ENCODE peak calls at places on chromosomes 4 and X, in six cellular contexts. I is NB4, C is ovary, F is suprapubic skin, N is stomach, O is H54. K is an unnamed sample.

GRCh38 chr4:147866532-147867271 is 134.8 kb downstream of the ARHGAP10 start:
- DNase-seq in I (peak), C (peak), F (peak), N (peak), O (peak), K (peak)

GRCh38 chrX:13208281-13208935 is 111.4 kb downstream of the ATXN3L start:
- DNase-seq in I (no peak), C (no peak), F (no peak), N (no peak), O (no peak), K (no peak)

GRCh38 chrX:31483336-31483735 is 411.5 kb upstream of the FTHL17 start:
- DNase-seq in I (no peak), C (no peak), F (no peak), N (no peak), O (no peak), K (no peak)

GRCh38 chrX:38987135-38987780 is 186.0 kb downstream of the MID1IP1 start:
- DNase-seq in I (peak), C (no peak), F (no peak), N (no peak), O (no peak), K (no peak)

GRCh38 chr4:164509951-164510350 is 244.0 kb upstream of the SMIM31 start:
- DNase-seq in I (peak), C (no peak), F (no peak), N (no peak), O (no peak), K (no peak)

GRCh38 chr4:37693450-37694190 is 7.4 kb upstream of the RELL1 start:
- DNase-seq in I (no peak), C (no peak), F (no peak), N (no peak), O (peak), K (no peak)

GRCh38 chr4:76895619-76896018 is 2.3 kb downstream of the SOWAHB start:
- DNase-seq in I (no peak), C (no peak), F (no peak), N (no peak), O (no peak), K (no peak)

GRCh38 chr4:165079476-165079875 is 25.8 kb downstream of the TRIM75 start:
- DNase-seq in I (no peak), C (no peak), F (no peak), N (no peak), O (no peak), K (no peak)

GRCh38 chr4:54942735-54943134 is 182.7 kb downstream of the KDR start:
- DNase-seq in I (no peak), C (no peak), F (no peak), N (no peak), O (no peak), K (no peak)

GRCh38 chr4:159296061-159296460 is 193.2 kb downstream of the RAPGEF2 start:
- DNase-seq in I (no peak), C (no peak), F (no peak), N (no peak), O (no peak), K (peak)

GRCh38 chrX:46770817-46771163 is 11.9 kb upstream of the SLC9A7 start:
- DNase-seq in I (no peak), C (no peak), F (no peak), N (no peak), O (no peak), K (no peak)

GRCh38 chr4:105546086-105546485 is 6.3 kb upstream of the ARHGEF38 start:
- DNase-seq in I (no peak), C (no peak), F (no peak), N (no peak), O (no peak), K (no peak)

GRCh38 chrX:129823115-129823514 is 20.6 kb downstream of the ZDHHC9 start:
- DNase-seq in I (peak), C (peak), F (no peak), N (peak), O (no peak), K (peak)

GRCh38 chr4:4639370-4639769 is 97.5 kb upstream of the STX18 start:
- DNase-seq in I (no peak), C (no peak), F (no peak), N (no peak), O (no peak), K (no peak)

GRCh38 chr4:119666653-119667091 is 38.1 kb upstream of the PDE5A start:
- DNase-seq in I (no peak), C (no peak), F (no peak), N (no peak), O (no peak), K (no peak)

GRCh38 chrX:71253253-71254091 is 468 bp downstream of the ZMYM3 start:
- DNase-seq in I (peak), C (peak), F (peak), N (peak), O (peak), K (peak)

GRCh38 chrX:15882704-15883539 is 28.3 kb upstream of the AP1S2 start:
- DNase-seq in I (peak), C (no peak), F (no peak), N (no peak), O (no peak), K (no peak)

GRCh38 chrX:53262189-53262917 is 19.0 kb downstream of the IQSEC2 start:
- DNase-seq in I (no peak), C (no peak), F (no peak), N (no peak), O (no peak), K (no peak)

GRCh38 chr4:53702334-53703266 is 111.3 kb upstream of the LNX1 start:
- DNase-seq in I (peak), C (peak), F (peak), N (peak), O (peak), K (no peak)

GRCh38 chrX:39891781-39892180 is 206.0 kb downstream of the BCOR start:
- DNase-seq in I (peak), C (no peak), F (no peak), N (no peak), O (no peak), K (no peak)

GRCh38 chr4:153683763-153684181 is 308 bp upstream of the TLR2 start:
- DNase-seq in I (no peak), C (no peak), F (no peak), N (no peak), O (no peak), K (no peak)

GRCh38 chr4:153679476-153679875 is 4.6 kb upstream of the TLR2 start:
- DNase-seq in I (no peak), C (no peak), F (no peak), N (no peak), O (no peak), K (no peak)

GRCh38 chr4:153684182-153685073 is at the start of gene TLR2:
- DNase-seq in I (peak), C (peak), F (peak), N (peak), O (no peak), K (peak)
- TF ChIP-seq POLR2A in I (no peak), C (no peak), F (no peak), N (no peak), O (no peak), K (no peak)

DNA sequence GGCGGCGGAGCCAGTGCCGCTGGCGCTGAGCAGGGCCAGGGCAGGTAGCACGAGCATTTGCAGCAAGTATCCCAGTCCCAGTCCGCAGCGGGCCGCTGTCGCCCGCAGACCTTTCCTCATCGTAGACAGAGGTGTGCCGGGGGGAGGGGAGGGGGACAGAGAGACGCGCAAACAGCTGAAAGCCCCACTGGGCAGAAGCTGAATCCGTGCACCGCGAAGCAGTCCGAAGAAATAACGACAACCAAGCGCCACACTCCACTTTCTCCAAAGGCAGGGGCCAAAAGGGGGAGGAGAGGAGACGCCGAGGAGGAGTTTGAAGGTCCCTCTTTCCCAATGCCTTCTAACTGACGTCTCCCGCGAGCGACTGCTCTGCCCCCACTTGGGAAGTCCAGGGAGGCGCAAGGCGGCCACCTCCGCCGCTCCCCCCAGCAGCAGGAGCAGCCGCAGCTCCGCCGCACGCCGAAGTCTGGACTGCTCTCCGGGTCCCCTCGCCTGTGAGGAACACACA is at the start of gene UNC5C:
- DNase-seq in I (peak), C (peak), F (no peak), N (peak), O (peak), K (no peak)
- TF ChIP-seq POLR2A in I (no peak), C (peak), F (no peak), N (no peak), O (peak), K (no peak)

GRCh38 chr4:2934813-2935761 is 28.1 kb downstream of the NOP14 start:
- DNase-seq in I (peak), C (peak), F (peak), N (peak), O (peak), K (peak)
- TF ChIP-seq POLR2A in I (peak), C (peak), F (peak), N (no peak), O (peak), K (peak)

GRCh38 chr4:73800206-73800605 is 36.3 kb upstream of the CXCL6 start:
- DNase-seq in I (no peak), C (no peak), F (no peak), N (no peak), O (no peak), K (no peak)

GRCh38 chr4:73803213-73803612 is 33.3 kb upstream of the CXCL6 start:
- DNase-seq in I (peak), C (no peak), F (no peak), N (no peak), O (no peak), K (no peak)

GRCh38 chr4:73798842-73799241 is 37.6 kb upstream of the CXCL6 start:
- DNase-seq in I (no peak), C (no peak), F (no peak), N (no peak), O (no peak), K (no peak)

DNA sequence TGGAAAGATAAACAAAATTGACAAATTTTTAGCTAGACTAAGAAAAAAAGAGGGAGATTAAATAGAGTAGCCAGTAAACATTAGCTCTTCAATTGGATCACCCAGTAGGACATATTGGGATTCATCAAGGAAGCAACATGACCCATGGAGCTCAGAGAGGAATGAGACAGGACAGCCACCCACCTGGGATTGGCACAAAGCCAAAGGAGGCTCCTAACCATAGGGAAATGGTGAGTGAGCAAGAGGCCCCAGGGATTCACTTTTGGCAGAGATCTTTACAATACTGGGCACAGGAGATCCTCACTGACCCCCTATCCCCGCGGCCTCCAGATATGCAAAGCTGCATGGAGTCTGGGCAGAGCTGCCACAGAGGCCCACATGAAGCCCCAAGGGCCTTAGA is 34.8 kb upstream of the CXCL6 start:
- DNase-seq in I (no peak), C (no peak), F (peak), N (no peak), O (no peak), K (no peak)
- TF ChIP-seq POLR2A in I (no peak), C (no peak), F (no peak), N (no peak), O (no peak), K (no peak)

DNA sequence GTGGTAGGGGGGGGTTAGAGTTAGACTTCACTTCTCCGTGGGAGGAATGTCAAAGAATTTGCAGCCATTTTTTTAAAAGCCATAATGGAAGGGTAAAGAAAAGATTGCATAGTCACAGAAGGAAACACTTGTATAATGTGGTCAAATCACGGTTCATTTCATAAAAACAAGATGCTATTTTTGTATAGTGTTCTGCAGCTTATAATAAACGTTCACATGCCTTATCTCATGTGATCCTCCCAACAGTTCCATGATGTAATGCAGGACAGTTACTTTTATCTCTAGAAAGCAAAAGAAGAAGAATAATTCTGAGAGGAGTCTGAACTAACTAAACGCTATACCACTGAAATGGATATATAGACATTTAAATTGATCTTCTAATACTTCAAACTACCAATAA is 71.3 kb upstream of the CAMK2D start:
- DNase-seq in I (no peak), C (no peak), F (no peak), N (no peak), O (no peak), K (no peak)
- TF ChIP-seq POLR2A in I (no peak), C (no peak), F (no peak), N (no peak), O (no peak), K (no peak)

K was measured in erythroblast.